ENCODE peak calls at places on chromosome 14, in five cellular contexts. One of them, this sample, is unnamed.

GRCh38 chr14:80275208-80275850 is 64.0 kb upstream of the DIO2 start:
- DNase-seq in GM12878: no peak
- DNase-seq in WTC11: no peak
- DNase-seq in A549: no peak
- DNase-seq in NB4: no peak
- DNase-seq in this sample: no peak

GRCh38 chr14:60171690-60172089 is 6.5 kb upstream of the DHRS7 start:
- DNase-seq in GM12878: no peak
- DNase-seq in WTC11: no peak
- DNase-seq in A549: no peak
- DNase-seq in NB4: no peak
- DNase-seq in this sample: no peak

GRCh38 chr14:95307402-95308041 is 12.2 kb downstream of the CLMN start:
- DNase-seq in GM12878: no peak
- DNase-seq in WTC11: no peak
- DNase-seq in A549: no peak
- DNase-seq in NB4: no peak
- DNase-seq in this sample: no peak

GRCh38 chr14:84152452-84152851 is 1377.5 kb upstream of the FLRT2 start:
- DNase-seq in GM12878: no peak
- DNase-seq in WTC11: peak; percentile 14
- DNase-seq in A549: no peak
- DNase-seq in NB4: no peak
- DNase-seq in this sample: no peak

GRCh38 chr14:74380845-74381244 is 32.6 kb downstream of the VRTN start:
- DNase-seq in GM12878: no peak
- DNase-seq in WTC11: no peak
- DNase-seq in A549: no peak
- DNase-seq in NB4: no peak
- DNase-seq in this sample: no peak

GRCh38 chr14:47300801-47301200 is 374.6 kb downstream of the MDGA2 start:
- DNase-seq in GM12878: no peak
- DNase-seq in WTC11: no peak
- DNase-seq in A549: no peak
- DNase-seq in NB4: no peak
- DNase-seq in this sample: no peak

GRCh38 chr14:92589213-92589852 is 75.8 kb downstream of the RIN3 start:
- DNase-seq in GM12878: no peak
- DNase-seq in WTC11: no peak
- DNase-seq in A549: peak; percentile 42
- DNase-seq in NB4: peak; percentile 48
- DNase-seq in this sample: peak; percentile 18

GRCh38 chr14:95043732-95044462 is 113.4 kb downstream of the DICER1 start:
- DNase-seq in GM12878: no peak
- DNase-seq in WTC11: no peak
- DNase-seq in A549: no peak
- DNase-seq in NB4: no peak
- DNase-seq in this sample: no peak

GRCh38 chr14:63203618-63204406 is 431 bp upstream of the RHOJ start:
- DNase-seq in GM12878: no peak
- DNase-seq in WTC11: peak; percentile 25
- DNase-seq in A549: peak; percentile 37
- DNase-seq in NB4: peak; percentile 4
- DNase-seq in this sample: no peak

GRCh38 chr14:34078117-34078743 is 127.4 kb upstream of the EGLN3 start:
- DNase-seq in GM12878: no peak
- DNase-seq in WTC11: no peak
- DNase-seq in A549: peak; percentile 89
- DNase-seq in NB4: peak; percentile 84
- DNase-seq in this sample: peak; percentile 77

GRCh38 chr14:20683125-20683895 is 1.1 kb upstream of the RNASE4 start:
- DNase-seq in GM12878: peak; percentile 96
- DNase-seq in WTC11: peak; percentile 83
- DNase-seq in A549: peak; percentile 95
- DNase-seq in NB4: peak; percentile 88
- DNase-seq in this sample: peak; percentile 45

GRCh38 chr14:71803539-71804260 is 128.5 kb upstream of the RGS6 start:
- DNase-seq in GM12878: no peak
- DNase-seq in WTC11: no peak
- DNase-seq in A549: peak; percentile 68
- DNase-seq in NB4: no peak
- DNase-seq in this sample: no peak

GRCh38 chr14:51643137-51643536 is 8.6 kb upstream of the FRMD6 start:
- DNase-seq in GM12878: no peak
- DNase-seq in WTC11: no peak
- DNase-seq in A549: no peak
- DNase-seq in NB4: no peak
- DNase-seq in this sample: no peak

GRCh38 chr14:71478542-71478941 is 453.7 kb upstream of the RGS6 start:
- DNase-seq in GM12878: no peak
- DNase-seq in WTC11: no peak
- DNase-seq in A549: no peak
- DNase-seq in NB4: peak; percentile 83
- DNase-seq in this sample: no peak

GRCh38 chr14:87797001-87797400 is 196.0 kb downstream of the GALC start:
- DNase-seq in GM12878: no peak
- DNase-seq in WTC11: no peak
- DNase-seq in A549: no peak
- DNase-seq in NB4: no peak
- DNase-seq in this sample: no peak

DNA sequence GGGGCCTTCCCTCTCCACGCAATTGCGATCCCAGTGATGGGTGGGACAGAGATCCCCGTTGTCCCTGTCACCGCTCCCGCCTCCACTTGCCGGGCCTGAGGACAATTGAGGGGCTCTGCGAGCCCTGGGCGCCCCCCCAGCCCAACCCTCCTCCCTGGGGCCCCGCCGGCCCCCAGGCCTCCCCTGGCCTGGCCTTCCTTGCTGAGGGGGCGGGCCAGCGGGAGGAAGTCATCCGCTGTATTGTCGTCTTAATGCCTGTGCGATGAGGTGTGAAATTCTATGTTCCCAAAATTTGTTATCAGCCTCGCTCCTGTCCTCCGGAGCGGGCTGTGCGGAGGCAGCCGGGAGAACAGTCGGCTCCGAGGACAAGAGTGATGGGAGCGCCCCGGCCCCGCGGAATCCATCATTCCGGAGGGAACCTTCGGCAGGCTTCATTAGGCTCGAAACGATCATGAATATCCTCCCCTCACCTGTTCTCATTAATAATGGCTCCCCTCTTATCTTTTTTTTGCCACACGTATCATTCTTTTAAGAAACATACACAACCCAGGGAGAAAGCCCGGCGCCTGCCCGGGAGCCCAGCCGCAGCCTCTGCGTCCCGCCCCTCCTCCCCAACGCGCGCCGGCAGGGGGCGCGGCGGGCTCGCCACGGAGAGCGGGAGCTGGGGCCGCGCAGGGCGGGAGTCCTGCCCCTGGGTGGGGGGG is 17.3 kb upstream of the DLK1 start:
- DNase-seq in GM12878: no peak
- DNase-seq in WTC11: peak; percentile 67
- DNase-seq in A549: no peak
- DNase-seq in NB4: no peak
- DNase-seq in this sample: no peak
- TF ChIP-seq MAX in GM12878: no peak
- TF ChIP-seq MAX in WTC11: no peak
- TF ChIP-seq MAX in A549: no peak
- TF ChIP-seq MAX in NB4: no peak
- TF ChIP-seq MAX in this sample: no peak

DNA sequence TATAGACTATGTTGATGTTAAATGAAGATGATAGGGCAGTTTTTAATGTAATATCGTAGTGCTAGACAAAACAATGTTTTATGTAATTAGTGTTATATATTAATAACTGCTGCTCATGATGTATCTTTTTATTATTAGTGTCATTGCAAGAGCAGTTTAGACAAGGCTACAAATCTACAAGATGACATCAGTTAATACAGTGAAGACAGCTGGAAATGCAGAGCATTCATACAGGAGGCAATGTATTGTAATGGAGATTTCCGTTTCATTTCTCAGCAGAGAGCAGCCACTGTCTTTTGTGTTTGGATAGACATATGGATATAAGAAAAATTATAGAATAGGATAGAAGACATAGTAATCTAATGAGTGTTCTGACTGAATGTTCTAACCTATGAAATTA is 178.0 kb downstream of the FOXG1 start:
- DNase-seq in GM12878: no peak
- DNase-seq in WTC11: no peak
- DNase-seq in A549: no peak
- DNase-seq in NB4: no peak
- DNase-seq in this sample: no peak
- TF ChIP-seq MAX in GM12878: no peak
- TF ChIP-seq MAX in WTC11: no peak
- TF ChIP-seq MAX in A549: no peak
- TF ChIP-seq MAX in NB4: no peak
- TF ChIP-seq MAX in this sample: no peak

GRCh38 chr14:22691171-22691570 is 47.0 kb upstream of the OR6J1 start:
- DNase-seq in GM12878: no peak
- DNase-seq in WTC11: no peak
- DNase-seq in A549: no peak
- DNase-seq in NB4: no peak
- DNase-seq in this sample: no peak
- TF ChIP-seq MAX in GM12878: no peak
- TF ChIP-seq MAX in WTC11: no peak
- TF ChIP-seq MAX in A549: no peak
- TF ChIP-seq MAX in NB4: no peak
- TF ChIP-seq MAX in this sample: no peak

DNA sequence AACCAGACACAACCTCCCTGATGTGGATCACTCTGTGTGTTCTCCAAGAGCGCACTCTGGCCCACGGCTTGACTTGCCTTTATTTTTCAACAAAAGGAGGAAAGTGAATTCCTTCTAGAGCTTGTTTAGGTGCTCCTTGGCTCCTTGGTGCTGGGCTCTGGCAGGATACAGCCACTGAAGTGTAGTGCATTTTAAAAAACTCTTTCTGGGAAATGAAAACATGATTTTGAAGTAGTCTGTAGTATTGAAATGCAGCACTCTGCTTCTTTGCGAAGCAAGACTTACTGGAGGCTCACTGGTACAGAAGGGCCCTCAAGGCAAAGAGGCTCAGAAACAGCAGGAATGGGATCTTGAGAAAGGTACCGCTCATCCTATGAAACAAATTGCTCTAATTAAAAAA is 81.6 kb downstream of the PTCSC3 start:
- DNase-seq in GM12878: no peak
- DNase-seq in WTC11: no peak
- DNase-seq in A549: no peak
- DNase-seq in NB4: no peak
- DNase-seq in this sample: no peak
- TF ChIP-seq MAX in GM12878: no peak
- TF ChIP-seq MAX in WTC11: no peak
- TF ChIP-seq MAX in A549: no peak
- TF ChIP-seq MAX in NB4: no peak
- TF ChIP-seq MAX in this sample: no peak

GRCh38 chr14:54783660-54784015 is 119.0 kb downstream of the GCH1 start:
- DNase-seq in GM12878: no peak
- DNase-seq in WTC11: no peak
- DNase-seq in A549: no peak
- DNase-seq in NB4: no peak
- DNase-seq in this sample: no peak

GRCh38 chr14:54785111-54785777 is 117.4 kb downstream of the GCH1 start:
- DNase-seq in GM12878: no peak
- DNase-seq in WTC11: no peak
- DNase-seq in A549: no peak
- DNase-seq in NB4: no peak
- DNase-seq in this sample: no peak

GRCh38 chr14:54782803-54783659 is 119.6 kb downstream of the GCH1 start:
- DNase-seq in GM12878: no peak
- DNase-seq in WTC11: peak; percentile 51
- DNase-seq in A549: peak; percentile 34
- DNase-seq in NB4: peak; percentile 80
- DNase-seq in this sample: no peak

GRCh38 chr14:54784657-54785056 is 118.0 kb downstream of the GCH1 start:
- DNase-seq in GM12878: no peak
- DNase-seq in WTC11: no peak
- DNase-seq in A549: no peak
- DNase-seq in NB4: no peak
- DNase-seq in this sample: no peak

GRCh38 chr14:54784060-54784459 is 118.6 kb downstream of the GCH1 start:
- DNase-seq in GM12878: no peak
- DNase-seq in WTC11: no peak
- DNase-seq in A549: no peak
- DNase-seq in NB4: no peak
- DNase-seq in this sample: no peak
- TF ChIP-seq MAX in GM12878: no peak
- TF ChIP-seq MAX in WTC11: no peak
- TF ChIP-seq MAX in A549: no peak
- TF ChIP-seq MAX in NB4: no peak
- TF ChIP-seq MAX in this sample: no peak

This sample was measured in K562.